ENCODE peak calls at places on chromosomes 12 and 14, in six cellular contexts. One of them, this sample, is unnamed.

GRCh38 chr12:131901431-131902331 is 7.3 kb downstream of the ULK1 start:
- DNase-seq in MM.1S: no peak
- DNase-seq in CD8-positive, alpha-beta memory T cell: no peak
- DNase-seq in hepatocyte: no peak
- DNase-seq in prostate gland: no peak
- DNase-seq in IMR-90: no peak
- DNase-seq in this sample: peak; percentile 76

GRCh38 chr14:99725774-99726537 is 41.9 kb downstream of the CYP46A1 start:
- DNase-seq in MM.1S: no peak
- DNase-seq in CD8-positive, alpha-beta memory T cell: no peak
- DNase-seq in hepatocyte: no peak
- DNase-seq in prostate gland: no peak
- DNase-seq in IMR-90: no peak
- DNase-seq in this sample: peak; percentile 73

GRCh38 chr12:26233620-26234019 is 38.2 kb downstream of the SSPN start:
- DNase-seq in MM.1S: no peak
- DNase-seq in CD8-positive, alpha-beta memory T cell: no peak
- DNase-seq in hepatocyte: no peak
- DNase-seq in prostate gland: no peak
- DNase-seq in IMR-90: peak; percentile 61
- DNase-seq in this sample: no peak

GRCh38 chr14:85054178-85054577 is 475.8 kb upstream of the FLRT2 start:
- DNase-seq in MM.1S: no peak
- DNase-seq in CD8-positive, alpha-beta memory T cell: no peak
- DNase-seq in hepatocyte: no peak
- DNase-seq in prostate gland: no peak
- DNase-seq in IMR-90: no peak
- DNase-seq in this sample: no peak

GRCh38 chr12:103848132-103848531 is 7.1 kb upstream of the NT5DC3 start:
- DNase-seq in MM.1S: no peak
- DNase-seq in CD8-positive, alpha-beta memory T cell: no peak
- DNase-seq in hepatocyte: no peak
- DNase-seq in prostate gland: peak; percentile 56
- DNase-seq in IMR-90: no peak
- DNase-seq in this sample: no peak

GRCh38 chr14:69107407-69108003 is 45.4 kb downstream of the DCAF5 start:
- DNase-seq in MM.1S: no peak
- DNase-seq in CD8-positive, alpha-beta memory T cell: peak; percentile 5
- DNase-seq in hepatocyte: peak; percentile 78
- DNase-seq in prostate gland: peak; percentile 54
- DNase-seq in IMR-90: peak; percentile 71
- DNase-seq in this sample: peak; percentile 28

GRCh38 chr12:94186461-94187237 is 38.3 kb downstream of the PLXNC1 start:
- DNase-seq in MM.1S: no peak
- DNase-seq in CD8-positive, alpha-beta memory T cell: no peak
- DNase-seq in hepatocyte: peak; percentile 50
- DNase-seq in prostate gland: peak; percentile 10
- DNase-seq in IMR-90: peak; percentile 61
- DNase-seq in this sample: peak; percentile 84

GRCh38 chr12:31118347-31118830 is 44.7 kb downstream of the DDX11 start:
- DNase-seq in MM.1S: no peak
- DNase-seq in CD8-positive, alpha-beta memory T cell: no peak
- DNase-seq in hepatocyte: peak; percentile 49
- DNase-seq in prostate gland: no peak
- DNase-seq in IMR-90: no peak
- DNase-seq in this sample: peak; percentile 78

GRCh38 chr14:31842905-31843304 is 234.2 kb upstream of the ARHGAP5 start:
- DNase-seq in MM.1S: no peak
- DNase-seq in CD8-positive, alpha-beta memory T cell: no peak
- DNase-seq in hepatocyte: no peak
- DNase-seq in prostate gland: no peak
- DNase-seq in IMR-90: no peak
- DNase-seq in this sample: no peak

GRCh38 chr14:67999290-67999689 is 179.7 kb downstream of the RAD51B start:
- DNase-seq in MM.1S: no peak
- DNase-seq in CD8-positive, alpha-beta memory T cell: no peak
- DNase-seq in hepatocyte: no peak
- DNase-seq in prostate gland: no peak
- DNase-seq in IMR-90: peak; percentile 78
- DNase-seq in this sample: no peak

GRCh38 chr12:32743264-32743663 is 12.4 kb downstream of the YARS2 start:
- DNase-seq in MM.1S: no peak
- DNase-seq in CD8-positive, alpha-beta memory T cell: no peak
- DNase-seq in hepatocyte: no peak
- DNase-seq in prostate gland: no peak
- DNase-seq in IMR-90: no peak
- DNase-seq in this sample: no peak

GRCh38 chr14:106821119-106821518 is 1294.7 kb downstream of the TMEM121 start:
- DNase-seq in MM.1S: no peak
- DNase-seq in CD8-positive, alpha-beta memory T cell: no peak
- DNase-seq in hepatocyte: no peak
- DNase-seq in prostate gland: no peak
- DNase-seq in IMR-90: no peak
- DNase-seq in this sample: no peak

GRCh38 chr14:65098586-65098985 is 3.7 kb downstream of the MAX start:
- DNase-seq in MM.1S: peak; percentile 47
- DNase-seq in CD8-positive, alpha-beta memory T cell: no peak
- DNase-seq in hepatocyte: no peak
- DNase-seq in prostate gland: no peak
- DNase-seq in IMR-90: peak; percentile 46
- DNase-seq in this sample: no peak

GRCh38 chr14:55274760-55275159 is 3.5 kb downstream of the FBXO34 start:
- DNase-seq in MM.1S: no peak
- DNase-seq in CD8-positive, alpha-beta memory T cell: no peak
- DNase-seq in hepatocyte: no peak
- DNase-seq in prostate gland: no peak
- DNase-seq in IMR-90: peak; percentile 84
- DNase-seq in this sample: no peak

GRCh38 chr14:28982228-28982627 is 215.6 kb downstream of the FOXG1 start:
- DNase-seq in MM.1S: no peak
- DNase-seq in CD8-positive, alpha-beta memory T cell: no peak
- DNase-seq in hepatocyte: no peak
- DNase-seq in prostate gland: no peak
- DNase-seq in IMR-90: no peak
- DNase-seq in this sample: no peak

GRCh38 chr12:129840145-129840884 is 63.5 kb downstream of the TMEM132D start:
- DNase-seq in MM.1S: no peak
- DNase-seq in CD8-positive, alpha-beta memory T cell: no peak
- DNase-seq in hepatocyte: no peak
- DNase-seq in prostate gland: no peak
- DNase-seq in IMR-90: no peak
- DNase-seq in this sample: no peak

GRCh38 chr14:91503000-91503504 is 7.1 kb downstream of the PPP4R3A start:
- DNase-seq in MM.1S: no peak
- DNase-seq in CD8-positive, alpha-beta memory T cell: no peak
- DNase-seq in hepatocyte: no peak
- DNase-seq in prostate gland: no peak
- DNase-seq in IMR-90: no peak
- DNase-seq in this sample: no peak

GRCh38 chr14:91509878-91510170 is 286 bp downstream of the PPP4R3A start:
- DNase-seq in MM.1S: peak; percentile 10
- DNase-seq in CD8-positive, alpha-beta memory T cell: no peak
- DNase-seq in hepatocyte: no peak
- DNase-seq in prostate gland: no peak
- DNase-seq in IMR-90: no peak
- DNase-seq in this sample: no peak

GRCh38 chr14:91509083-91509877 is 830 bp downstream of the PPP4R3A start:
- DNase-seq in MM.1S: peak; percentile 23
- DNase-seq in CD8-positive, alpha-beta memory T cell: peak; percentile 20
- DNase-seq in hepatocyte: peak; percentile 54
- DNase-seq in prostate gland: peak; percentile 24
- DNase-seq in IMR-90: no peak
- DNase-seq in this sample: peak; percentile 62

GRCh38 chr14:91508105-91508504 is 2.0 kb downstream of the PPP4R3A start:
- DNase-seq in MM.1S: no peak
- DNase-seq in CD8-positive, alpha-beta memory T cell: no peak
- DNase-seq in hepatocyte: no peak
- DNase-seq in prostate gland: no peak
- DNase-seq in IMR-90: no peak
- DNase-seq in this sample: no peak

GRCh38 chr14:91506226-91506625 is 3.9 kb downstream of the PPP4R3A start:
- DNase-seq in MM.1S: no peak
- DNase-seq in CD8-positive, alpha-beta memory T cell: no peak
- DNase-seq in hepatocyte: no peak
- DNase-seq in prostate gland: no peak
- DNase-seq in IMR-90: no peak
- DNase-seq in this sample: no peak
- H3K4me3 ChIP-seq in MM.1S: no peak overlapping the region
- H3K4me3 ChIP-seq in CD8-positive, alpha-beta memory T cell: no peak overlapping the region
- H3K4me3 ChIP-seq in hepatocyte: no peak overlapping the region
- H3K4me3 ChIP-seq in prostate gland: no peak overlapping the region
- H3K4me3 ChIP-seq in IMR-90: no peak overlapping the region
- H3K4me3 ChIP-seq in this sample: no peak overlapping the region

DNA sequence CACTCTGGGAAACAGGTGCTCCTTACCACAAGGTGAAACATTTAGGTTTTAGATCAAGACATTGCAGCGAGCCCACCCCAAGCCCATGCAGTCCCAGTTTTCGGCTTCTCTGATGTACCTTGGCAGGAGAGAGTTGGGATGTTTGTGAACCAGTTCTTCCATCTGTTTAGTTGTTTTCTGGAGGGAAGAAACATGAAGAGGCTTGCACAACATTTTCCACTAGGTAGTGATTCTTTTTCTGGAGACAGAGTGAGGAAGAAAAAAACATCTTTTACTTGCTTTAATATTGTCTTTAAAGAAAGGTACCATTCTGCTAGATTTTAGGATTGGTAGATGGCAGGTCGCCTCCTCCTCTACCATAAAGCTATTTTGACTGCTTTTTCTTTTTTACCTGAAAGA is 1.8 kb downstream of the LGR5 start:
- DNase-seq in MM.1S: no peak
- DNase-seq in CD8-positive, alpha-beta memory T cell: no peak
- DNase-seq in hepatocyte: no peak
- DNase-seq in prostate gland: no peak
- DNase-seq in IMR-90: no peak
- DNase-seq in this sample: no peak
- H3K27me3 ChIP-seq in MM.1S: no peaks in the 10 kb centered on the region
- H3K27me3 ChIP-seq in CD8-positive, alpha-beta memory T cell: peaks cover 13% of the 10 kb centered on the region
- H3K27me3 ChIP-seq in hepatocyte: peaks cover 46% of the 10 kb centered on the region
- H3K27me3 ChIP-seq in prostate gland: peaks cover 5% of the 10 kb centered on the region
- H3K27me3 ChIP-seq in IMR-90: peaks cover 39% of the 10 kb centered on the region
- H3K27me3 ChIP-seq in this sample: peaks cover 56% of the 10 kb centered on the region

GRCh38 chr12:57152408-57153038 is 5.1 kb upstream of the LRP1-AS start:
- DNase-seq in MM.1S: no peak
- DNase-seq in CD8-positive, alpha-beta memory T cell: no peak
- DNase-seq in hepatocyte: no peak
- DNase-seq in prostate gland: no peak
- DNase-seq in IMR-90: peak; percentile 54
- DNase-seq in this sample: peak; percentile 68
- H3K36me3 ChIP-seq in MM.1S: no peaks in the 10 kb centered on the region
- H3K36me3 ChIP-seq in CD8-positive, alpha-beta memory T cell: no peaks in the 10 kb centered on the region
- H3K36me3 ChIP-seq in hepatocyte: no peaks in the 10 kb centered on the region
- H3K36me3 ChIP-seq in prostate gland: no peaks in the 10 kb centered on the region
- H3K36me3 ChIP-seq in IMR-90: peaks cover 69% of the 10 kb centered on the region
- H3K36me3 ChIP-seq in this sample: peaks cover 37% of the 10 kb centered on the region

DNA sequence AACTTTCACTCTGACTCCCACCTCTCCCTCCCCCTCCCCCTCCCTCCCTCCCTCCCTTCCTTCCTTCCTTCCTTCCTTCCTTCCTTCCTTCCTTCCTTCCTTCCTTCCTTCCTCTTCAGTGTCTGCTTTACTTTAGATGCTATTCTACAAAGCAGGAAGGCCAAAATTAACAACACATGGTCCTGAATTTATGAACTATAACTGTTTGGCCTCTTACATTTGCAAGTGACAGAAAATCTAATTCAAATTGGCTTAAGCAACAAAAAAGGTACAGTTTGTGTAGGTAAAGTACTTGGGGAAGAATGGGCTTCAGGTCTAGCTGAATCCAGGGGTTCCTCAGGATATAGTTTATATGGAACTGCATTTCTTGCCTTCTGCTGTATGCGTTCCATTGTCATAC is 673.0 kb downstream of the AACS start:
- DNase-seq in MM.1S: no peak
- DNase-seq in CD8-positive, alpha-beta memory T cell: no peak
- DNase-seq in hepatocyte: no peak
- DNase-seq in prostate gland: no peak
- DNase-seq in IMR-90: no peak
- DNase-seq in this sample: no peak
- H3K4me3 ChIP-seq in MM.1S: no peak overlapping the region
- H3K4me3 ChIP-seq in CD8-positive, alpha-beta memory T cell: no peak overlapping the region
- H3K4me3 ChIP-seq in hepatocyte: no peak overlapping the region
- H3K4me3 ChIP-seq in prostate gland: no peak overlapping the region
- H3K4me3 ChIP-seq in IMR-90: no peak overlapping the region
- H3K4me3 ChIP-seq in this sample: no peak overlapping the region

GRCh38 chr12:111037047-111037446 is 116.7 kb upstream of the MYL2 start:
- DNase-seq in MM.1S: no peak
- DNase-seq in CD8-positive, alpha-beta memory T cell: no peak
- DNase-seq in hepatocyte: no peak
- DNase-seq in prostate gland: no peak
- DNase-seq in IMR-90: no peak
- DNase-seq in this sample: no peak

GRCh38 chr12:111034148-111034910 is 114.0 kb upstream of the MYL2 start:
- DNase-seq in MM.1S: no peak
- DNase-seq in CD8-positive, alpha-beta memory T cell: no peak
- DNase-seq in hepatocyte: peak; percentile 15
- DNase-seq in prostate gland: peak; percentile 63
- DNase-seq in IMR-90: no peak
- DNase-seq in this sample: peak; percentile 90

GRCh38 chr12:111034911-111035577 is 114.7 kb upstream of the MYL2 start:
- DNase-seq in MM.1S: no peak
- DNase-seq in CD8-positive, alpha-beta memory T cell: no peak
- DNase-seq in hepatocyte: no peak
- DNase-seq in prostate gland: no peak
- DNase-seq in IMR-90: no peak
- DNase-seq in this sample: peak; percentile 87

GRCh38 chr12:111033281-111034147 is 113.1 kb upstream of the MYL2 start:
- DNase-seq in MM.1S: no peak
- DNase-seq in CD8-positive, alpha-beta memory T cell: no peak
- DNase-seq in hepatocyte: peak; percentile 17
- DNase-seq in prostate gland: peak; percentile 21
- DNase-seq in IMR-90: no peak
- DNase-seq in this sample: peak; percentile 90

DNA sequence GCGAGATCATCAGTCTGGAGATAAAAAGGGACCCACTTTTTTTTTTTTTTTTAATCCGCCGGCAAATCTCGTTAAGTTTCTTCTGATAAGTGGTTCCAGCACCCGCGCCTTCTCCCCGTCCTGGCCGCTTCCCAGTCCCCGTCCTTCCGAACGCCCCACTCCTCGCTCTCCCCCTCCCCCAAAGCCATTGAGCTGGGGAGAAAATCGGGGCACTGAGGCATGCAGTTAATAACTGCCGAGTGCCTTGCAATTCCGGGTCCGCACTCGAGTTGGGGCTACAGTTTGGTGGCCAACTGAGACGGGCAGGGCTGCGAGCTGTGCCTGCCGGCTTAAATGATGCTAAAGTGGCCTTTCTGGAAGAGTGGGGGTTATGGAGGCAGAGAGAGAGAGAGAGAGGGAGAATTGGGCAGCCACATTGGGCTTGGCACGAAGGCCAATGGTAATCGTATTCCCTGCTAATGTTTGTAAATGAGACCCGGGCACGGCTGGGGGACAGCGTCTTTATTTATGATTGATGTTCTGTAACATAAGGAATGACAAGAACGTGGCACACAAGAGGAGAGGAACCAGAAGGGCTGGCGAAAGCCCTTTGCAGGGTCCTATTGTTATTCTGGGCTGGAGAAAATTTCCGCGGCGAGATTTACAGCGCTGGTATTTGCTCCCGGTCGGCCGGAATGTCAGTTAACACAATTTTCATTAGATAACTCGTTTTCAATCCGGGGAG is 115.4 kb upstream of the MYL2 start:
- DNase-seq in MM.1S: no peak
- DNase-seq in CD8-positive, alpha-beta memory T cell: no peak
- DNase-seq in hepatocyte: no peak
- DNase-seq in prostate gland: peak; percentile 25
- DNase-seq in IMR-90: no peak
- DNase-seq in this sample: peak; percentile 77
- H3K27me3 ChIP-seq in MM.1S: peaks cover 38% of the 10 kb centered on the region
- H3K27me3 ChIP-seq in CD8-positive, alpha-beta memory T cell: peaks cover 49% of the 10 kb centered on the region
- H3K27me3 ChIP-seq in hepatocyte: peaks cover 83% of the 10 kb centered on the region
- H3K27me3 ChIP-seq in prostate gland: no peaks in the 10 kb centered on the region
- H3K27me3 ChIP-seq in IMR-90: peaks cover 42% of the 10 kb centered on the region
- H3K27me3 ChIP-seq in this sample: peaks cover 19% of the 10 kb centered on the region

GRCh38 chr14:50469982-50470381 is 62.4 kb downstream of the MAP4K5 start:
- DNase-seq in MM.1S: no peak
- DNase-seq in CD8-positive, alpha-beta memory T cell: no peak
- DNase-seq in hepatocyte: no peak
- DNase-seq in prostate gland: no peak
- DNase-seq in IMR-90: no peak
- DNase-seq in this sample: peak; percentile 2
- H3K36me3 ChIP-seq in MM.1S: no peaks in the 10 kb centered on the region
- H3K36me3 ChIP-seq in CD8-positive, alpha-beta memory T cell: peaks cover 34% of the 10 kb centered on the region
- H3K36me3 ChIP-seq in hepatocyte: no peaks in the 10 kb centered on the region
- H3K36me3 ChIP-seq in prostate gland: peaks cover 2% of the 10 kb centered on the region
- H3K36me3 ChIP-seq in IMR-90: peaks cover 60% of the 10 kb centered on the region
- H3K36me3 ChIP-seq in this sample: peaks cover 5% of the 10 kb centered on the region